ENCODE peak calls at places on chromosomes 7 and 10, in four cellular contexts. F is GM04503, B is NCI-H1092, O is COLO829. R is an unnamed sample.

GRCh38 chr10:107280293-107280692 is 115.8 kb upstream of the SORCS1 start:
- DNase-seq in F (no peak), B (no peak), O (no peak), R (no peak)

GRCh38 chr10:132248455-132249231 is 59.1 kb downstream of the STK32C start:
- DNase-seq in F (no peak), B (peak; percentile 17), O (peak; percentile 59), R (no peak)

GRCh38 chr10:9858816-9859215 is 1158.9 kb upstream of the CELF2 start:
- DNase-seq in F (no peak), B (no peak), O (no peak), R (no peak)

GRCh38 chr7:130950054-130950453 is 216.0 kb upstream of the KLF14 start:
- DNase-seq in F (no peak), B (no peak), O (no peak), R (no peak)

GRCh38 chr10:105963450-105963849 is 1201.1 kb downstream of the SORCS1 start:
- DNase-seq in F (no peak), B (no peak), O (no peak), R (no peak)

GRCh38 chr7:99762680-99763327 is 21.2 kb downstream of the CYP3A4 start:
- DNase-seq in F (peak; percentile 11), B (no peak), O (no peak), R (no peak)

GRCh38 chr10:22453320-22453719 is 108.0 kb downstream of the SPAG6 start:
- DNase-seq in F (no peak), B (no peak), O (no peak), R (no peak)

GRCh38 chr10:71433983-71434744 is 37.4 kb downstream of the CDH23 start:
- DNase-seq in F (no peak), B (no peak), O (no peak), R (no peak)

GRCh38 chr10:95706990-95707389 is 13.3 kb upstream of the TCTN3 start:
- DNase-seq in F (no peak), B (no peak), O (no peak), R (no peak)

GRCh38 chr10:47326306-47326926 is 4.2 kb downstream of the GDF2 start:
- DNase-seq in F (no peak), B (no peak), O (no peak), R (no peak)

GRCh38 chr7:104643587-104644217 is 315.3 kb downstream of the LHFPL3 start:
- DNase-seq in F (no peak), B (no peak), O (peak; percentile 76), R (peak; percentile 50)

GRCh38 chr10:84214612-84215235 is 10.6 kb downstream of the LRIT2 start:
- DNase-seq in F (no peak), B (no peak), O (no peak), R (peak; percentile 12)

GRCh38 chr7:149877890-149878522 is 4.2 kb downstream of the ATP6V0E2 start:
- DNase-seq in F (no peak), B (no peak), O (no peak), R (no peak)

GRCh38 chr10:103474077-103474476 is 5.0 kb downstream of the CALHM3 start:
- DNase-seq in F (no peak), B (no peak), O (no peak), R (no peak)

GRCh38 chr10:99976886-99977391 is 32.8 kb downstream of the DNMBP start:
- DNase-seq in F (peak; percentile 89), B (no peak), O (peak; percentile 55), R (peak; percentile 73)

GRCh38 chr10:28284126-28284525 is 18.7 kb downstream of the MPP7 start:
- DNase-seq in F (no peak), B (no peak), O (no peak), R (no peak)

GRCh38 chr10:70540089-70540788 is 61.7 kb downstream of the PALD1 start:
- DNase-seq in F (no peak), B (no peak), O (peak; percentile 8), R (no peak)

GRCh38 chr10:74922921-74923320 is 96.5 kb downstream of the KAT6B start:
- DNase-seq in F (no peak), B (no peak), O (no peak), R (no peak)

GRCh38 chr10:77566228-77566627 is 71.4 kb downstream of the KCNMA1 start:
- DNase-seq in F (no peak), B (no peak), O (no peak), R (no peak)

GRCh38 chr7:127251458-127252379 is 1.0 kb downstream of the GRM8 start:
- DNase-seq in F (no peak), B (no peak), O (no peak), R (no peak)

GRCh38 chr10:69656719-69657269 is 26.7 kb downstream of the FAM241B start:
- DNase-seq in F (no peak), B (no peak), O (no peak), R (no peak)

GRCh38 chr10:84543948-84544347 is 215.6 kb downstream of the CCSER2 start:
- DNase-seq in F (no peak), B (no peak), O (no peak), R (no peak)

GRCh38 chr7:43586251-43586900 is 3.5 kb downstream of the STK17A start:
- DNase-seq in F (no peak), B (no peak), O (peak; percentile 80), R (no peak)

GRCh38 chr10:108254089-108254488 is 1089.6 kb upstream of the SORCS1 start:
- DNase-seq in F (no peak), B (no peak), O (no peak), R (no peak)

GRCh38 chr10:96413151-96413787 is 54.5 kb upstream of the OPALIN start:
- DNase-seq in F (no peak), B (no peak), O (no peak), R (no peak)

GRCh38 chr7:30143748-30144251 is 9.0 kb downstream of the MTURN start:
- DNase-seq in F (no peak), B (peak; percentile 89), O (no peak), R (no peak)

GRCh38 chr10:19964625-19965024 is 148.4 kb downstream of the PLXDC2 start:
- DNase-seq in F (no peak), B (no peak), O (no peak), R (no peak)

GRCh38 chr7:44754802-44755697 is 6.4 kb downstream of the ZMIZ2 start:
- DNase-seq in F (no peak), B (no peak), O (no peak), R (no peak)

GRCh38 chr7:13727279-13727678 is 262.2 kb downstream of the ETV1 start:
- DNase-seq in F (no peak), B (no peak), O (no peak), R (no peak)

GRCh38 chr7:137130751-137131158 is 212.8 kb downstream of the PTN start:
- DNase-seq in F (no peak), B (no peak), O (no peak), R (no peak)

GRCh38 chr7:120320218-120320961 is 47.4 kb downstream of the KCND2 start:
- DNase-seq in F (no peak), B (no peak), O (no peak), R (no peak)

GRCh38 chr7:43198016-43198415 is 85.6 kb downstream of the HECW1 start:
- DNase-seq in F (no peak), B (no peak), O (no peak), R (no peak)

GRCh38 chr7:3043544-3044395 is at the start of gene CARD11:
- DNase-seq in F (no peak), B (no peak), O (no peak), R (no peak)

GRCh38 chr7:548401-548800 is 28.8 kb upstream of the PDGFA start:
- DNase-seq in F (no peak), B (no peak), O (no peak), R (no peak)

GRCh38 chr7:6647080-6647479 is 10.0 kb downstream of the ZNF316 start:
- DNase-seq in F (no peak), B (no peak), O (no peak), R (no peak)

GRCh38 chr7:153886506-153887391 is 165.4 kb upstream of the DPP6 start:
- DNase-seq in F (no peak), B (peak; percentile 76), O (no peak), R (peak; percentile 1)

GRCh38 chr7:55642266-55642665 is 70.0 kb upstream of the VOPP1 start:
- DNase-seq in F (no peak), B (no peak), O (no peak), R (no peak)